ENCODE peak calls at places on chromosomes 2 and 18, in six cellular contexts. One of them, this sample, is unnamed.

GRCh38 chr2:3959372-3959771 is 256.0 kb downstream of the DCDC2C start:
- DNase-seq in ELR: peak
- DNase-seq in OCI-LY7: peak
- DNase-seq in stimulated activated CD8-positive, alpha-beta memory T cell treated with anti-CD3 and anti-CD28 coated beads, Interleukin-7, amount 100 ng/mL, for 24 hours: no peak
- DNase-seq in HuH-7.5: peak
- DNase-seq in fibroblast of mammary gland: peak
- DNase-seq in this sample: no peak

GRCh38 chr2:40395169-40396023 is 56.5 kb downstream of the SLC8A1 start:
- DNase-seq in ELR: peak
- DNase-seq in OCI-LY7: no peak
- DNase-seq in stimulated activated CD8-positive, alpha-beta memory T cell treated with anti-CD3 and anti-CD28 coated beads, Interleukin-7, amount 100 ng/mL, for 24 hours: no peak
- DNase-seq in HuH-7.5: no peak
- DNase-seq in fibroblast of mammary gland: no peak
- DNase-seq in this sample: no peak

GRCh38 chr18:58716046-58716766 is 44.9 kb downstream of the MALT1 start:
- DNase-seq in ELR: no peak
- DNase-seq in OCI-LY7: peak
- DNase-seq in stimulated activated CD8-positive, alpha-beta memory T cell treated with anti-CD3 and anti-CD28 coated beads, Interleukin-7, amount 100 ng/mL, for 24 hours: no peak
- DNase-seq in HuH-7.5: no peak
- DNase-seq in fibroblast of mammary gland: no peak
- DNase-seq in this sample: no peak

GRCh38 chr2:167018590-167018989 is 130.3 kb downstream of the XIRP2 start:
- DNase-seq in ELR: no peak
- DNase-seq in OCI-LY7: no peak
- DNase-seq in stimulated activated CD8-positive, alpha-beta memory T cell treated with anti-CD3 and anti-CD28 coated beads, Interleukin-7, amount 100 ng/mL, for 24 hours: no peak
- DNase-seq in HuH-7.5: no peak
- DNase-seq in fibroblast of mammary gland: no peak
- DNase-seq in this sample: no peak

GRCh38 chr2:33104726-33105125 is 158.0 kb downstream of the LTBP1 start:
- DNase-seq in ELR: peak
- DNase-seq in OCI-LY7: no peak
- DNase-seq in stimulated activated CD8-positive, alpha-beta memory T cell treated with anti-CD3 and anti-CD28 coated beads, Interleukin-7, amount 100 ng/mL, for 24 hours: no peak
- DNase-seq in HuH-7.5: no peak
- DNase-seq in fibroblast of mammary gland: peak
- DNase-seq in this sample: no peak

GRCh38 chr18:48197819-48198218 is 211.4 kb downstream of the ZBTB7C start:
- DNase-seq in ELR: peak
- DNase-seq in OCI-LY7: no peak
- DNase-seq in stimulated activated CD8-positive, alpha-beta memory T cell treated with anti-CD3 and anti-CD28 coated beads, Interleukin-7, amount 100 ng/mL, for 24 hours: no peak
- DNase-seq in HuH-7.5: no peak
- DNase-seq in fibroblast of mammary gland: peak
- DNase-seq in this sample: no peak

GRCh38 chr2:15894459-15895144 is 45.7 kb upstream of the MYCN start:
- DNase-seq in ELR: no peak
- DNase-seq in OCI-LY7: no peak
- DNase-seq in stimulated activated CD8-positive, alpha-beta memory T cell treated with anti-CD3 and anti-CD28 coated beads, Interleukin-7, amount 100 ng/mL, for 24 hours: no peak
- DNase-seq in HuH-7.5: no peak
- DNase-seq in fibroblast of mammary gland: no peak
- DNase-seq in this sample: no peak

GRCh38 chr2:239309398-239310245 is 91.2 kb downstream of the HDAC4 start:
- DNase-seq in ELR: no peak
- DNase-seq in OCI-LY7: no peak
- DNase-seq in stimulated activated CD8-positive, alpha-beta memory T cell treated with anti-CD3 and anti-CD28 coated beads, Interleukin-7, amount 100 ng/mL, for 24 hours: no peak
- DNase-seq in HuH-7.5: no peak
- DNase-seq in fibroblast of mammary gland: no peak
- DNase-seq in this sample: no peak

GRCh38 chr2:179655627-179656026 is 205.8 kb downstream of the ZNF385B start:
- DNase-seq in ELR: peak
- DNase-seq in OCI-LY7: no peak
- DNase-seq in stimulated activated CD8-positive, alpha-beta memory T cell treated with anti-CD3 and anti-CD28 coated beads, Interleukin-7, amount 100 ng/mL, for 24 hours: no peak
- DNase-seq in HuH-7.5: no peak
- DNase-seq in fibroblast of mammary gland: peak
- DNase-seq in this sample: no peak

GRCh38 chr2:240624950-240625621 is at the start of gene GPR35:
- DNase-seq in ELR: peak
- DNase-seq in OCI-LY7: no peak
- DNase-seq in stimulated activated CD8-positive, alpha-beta memory T cell treated with anti-CD3 and anti-CD28 coated beads, Interleukin-7, amount 100 ng/mL, for 24 hours: peak
- DNase-seq in HuH-7.5: no peak
- DNase-seq in fibroblast of mammary gland: peak
- DNase-seq in this sample: peak

GRCh38 chr2:56267412-56267788 is 83.6 kb downstream of the CCDC85A start:
- DNase-seq in ELR: no peak
- DNase-seq in OCI-LY7: no peak
- DNase-seq in stimulated activated CD8-positive, alpha-beta memory T cell treated with anti-CD3 and anti-CD28 coated beads, Interleukin-7, amount 100 ng/mL, for 24 hours: no peak
- DNase-seq in HuH-7.5: no peak
- DNase-seq in fibroblast of mammary gland: no peak
- DNase-seq in this sample: no peak

GRCh38 chr2:121796239-121796638 is 40.8 kb downstream of the TSN start:
- DNase-seq in ELR: no peak
- DNase-seq in OCI-LY7: no peak
- DNase-seq in stimulated activated CD8-positive, alpha-beta memory T cell treated with anti-CD3 and anti-CD28 coated beads, Interleukin-7, amount 100 ng/mL, for 24 hours: no peak
- DNase-seq in HuH-7.5: no peak
- DNase-seq in fibroblast of mammary gland: no peak
- DNase-seq in this sample: no peak

GRCh38 chr2:85893428-85894258 is 4.9 kb upstream of the ST3GAL5 start:
- DNase-seq in ELR: peak
- DNase-seq in OCI-LY7: no peak
- DNase-seq in stimulated activated CD8-positive, alpha-beta memory T cell treated with anti-CD3 and anti-CD28 coated beads, Interleukin-7, amount 100 ng/mL, for 24 hours: no peak
- DNase-seq in HuH-7.5: no peak
- DNase-seq in fibroblast of mammary gland: peak
- DNase-seq in this sample: no peak

GRCh38 chr2:45184606-45185005 is 175.4 kb upstream of the SIX2 start:
- DNase-seq in ELR: peak
- DNase-seq in OCI-LY7: no peak
- DNase-seq in stimulated activated CD8-positive, alpha-beta memory T cell treated with anti-CD3 and anti-CD28 coated beads, Interleukin-7, amount 100 ng/mL, for 24 hours: no peak
- DNase-seq in HuH-7.5: no peak
- DNase-seq in fibroblast of mammary gland: peak
- DNase-seq in this sample: no peak

GRCh38 chr2:56448403-56448998 is 264.7 kb downstream of the CCDC85A start:
- DNase-seq in ELR: peak
- DNase-seq in OCI-LY7: no peak
- DNase-seq in stimulated activated CD8-positive, alpha-beta memory T cell treated with anti-CD3 and anti-CD28 coated beads, Interleukin-7, amount 100 ng/mL, for 24 hours: no peak
- DNase-seq in HuH-7.5: no peak
- DNase-seq in fibroblast of mammary gland: no peak
- DNase-seq in this sample: no peak

This sample was measured in activated T-helper 2 cell treated with anti-CD3 and anti-CD28 coated beads, Interferon-gamma antibody, Interleukin-2, Interleukin-4, amounts not matched to agents 10 μg/mL and 5 μg/mL and 100 μg/mL, durations not matched to agents 14 hours and 24 hours and 36 hours.